ENCODE peak calls at places on chromosomes 7 and 10, in eight cellular contexts. G is AG04450; R is aorta; M is esophagus muscularis mucosa; P is CD4-positive, alpha-beta memory T cell; H is Peyer's patch; Z is cardiac muscle cell; O is A549. W is an unnamed sample.

GRCh38 chr10:51188013-51188412 is 113.7 kb downstream of the PRKG1 start:
- DNase-seq in H (no peak), P (no peak), O (no peak), Z (no peak), G (no peak), M (no peak), R (no peak), W (no peak)

GRCh38 chr7:74134117-74134539 is 40.0 kb upstream of the EIF4H start:
- DNase-seq in O (no peak), R (no peak), P (no peak), Z (peak; percentile 29), M (no peak), G (no peak), H (no peak), W (no peak)

GRCh38 chr7:43834463-43835251 is 34.7 kb downstream of the MRPS24 start:
- DNase-seq in R (no peak), M (no peak), H (no peak), Z (peak; percentile 7), P (peak; percentile 59), O (no peak), G (no peak), W (peak; percentile 42)

GRCh38 chr7:155213385-155213784 is 84.3 kb upstream of the INSIG1 start:
- DNase-seq in G (no peak), H (peak; percentile 41), O (no peak), P (no peak), Z (no peak), M (no peak), R (peak; percentile 26), W (no peak)

GRCh38 chr10:42753507-42754154 is 29.0 kb upstream of the BMS1 start:
- DNase-seq in R (peak; percentile 53), P (no peak), H (no peak), G (no peak), O (peak; percentile 21), Z (no peak), M (no peak), W (peak; percentile 5)

GRCh38 chr10:114320249-114321116 is 81.4 kb downstream of the VWA2 start:
- DNase-seq in G (no peak), Z (no peak), R (no peak), O (peak; percentile 69), P (no peak), M (no peak), H (no peak), W (no peak)

GRCh38 chr10:29026065-29026797 is 262.6 kb upstream of the LYZL1 start:
- DNase-seq in H (no peak), P (no peak), M (no peak), G (no peak), Z (no peak), O (no peak), R (no peak), W (no peak)

GRCh38 chr10:51083280-51083986 is 9.1 kb downstream of the PRKG1 start:
- DNase-seq in R (no peak), Z (peak; percentile 47), M (no peak), H (no peak), P (no peak), O (no peak), G (peak; percentile 38), W (no peak)

GRCh38 chr10:127524229-127524628 is 24.9 kb upstream of the NPS start:
- DNase-seq in P (no peak), O (peak; percentile 23), R (no peak), G (no peak), M (no peak), Z (no peak), H (no peak), W (no peak)

GRCh38 chr10:117411440-117412428 is 36.5 kb upstream of the PDZD8 start:
- DNase-seq in P (no peak), M (no peak), H (no peak), G (no peak), Z (no peak), R (no peak), O (no peak), W (no peak)

DNA sequence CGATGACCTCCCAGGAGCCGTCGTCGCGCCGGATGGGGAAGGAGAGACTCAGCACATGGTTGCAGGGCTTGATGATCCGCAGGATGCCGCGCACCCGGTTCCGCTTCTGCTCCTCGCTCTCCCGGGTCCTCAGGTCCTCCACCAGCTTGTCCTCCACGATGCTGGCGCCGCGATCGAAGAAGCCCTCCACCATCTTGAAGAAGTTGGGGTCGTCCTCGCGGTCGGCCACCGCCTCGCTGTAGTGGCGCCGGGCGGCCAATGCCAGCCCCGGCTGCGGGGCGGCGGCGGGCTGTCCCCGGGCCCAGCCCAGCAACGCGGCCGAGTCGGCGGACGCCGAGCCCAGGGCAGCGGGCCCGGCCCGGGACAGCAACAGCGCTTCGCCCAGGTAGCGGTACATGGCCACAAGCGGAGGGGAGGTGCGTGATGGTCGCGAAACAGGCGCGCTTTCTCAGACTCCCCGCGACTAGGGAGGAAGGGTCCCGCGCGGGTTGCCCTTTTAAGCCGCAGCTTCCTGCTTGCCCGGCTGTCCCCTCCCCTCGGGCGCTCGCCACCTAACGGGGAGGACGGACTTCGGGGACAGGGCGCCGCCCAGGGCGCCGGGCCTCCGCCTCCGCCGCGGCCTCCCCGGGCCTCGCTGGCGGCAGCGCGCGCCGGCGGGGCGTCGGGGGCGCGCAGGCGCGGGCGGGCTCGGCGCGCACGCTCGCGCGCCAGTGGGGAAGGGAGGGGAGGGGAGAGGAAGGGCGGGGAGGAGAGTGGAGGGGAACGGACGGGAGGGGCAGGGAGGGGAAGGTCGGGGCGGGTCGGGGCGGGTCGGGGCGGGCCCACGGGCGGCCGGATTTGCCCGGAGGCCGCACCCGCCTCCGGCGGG is at the start of the genes GLUD1 and SHLD2:
- DNase-seq in M (peak; percentile 97), Z (peak; percentile 95), O (peak; percentile 86), R (peak; percentile 97), G (peak; percentile 52), H (peak; percentile 95), P (peak; percentile 88), W (peak; percentile 85)
- H3K27ac ChIP-seq in M (peak within 1 kb of the TSS; percentile 98), Z (peak within 1 kb of the TSS; percentile 90), O (peak within 1 kb of the TSS; percentile 95), R (peak within 1 kb of the TSS; percentile 79), G (peak within 1 kb of the TSS; percentile 81), H (peak within 1 kb of the TSS; percentile 99), P (peak within 1 kb of the TSS; percentile 86), W (peak within 1 kb of the TSS; percentile 86)

DNA sequence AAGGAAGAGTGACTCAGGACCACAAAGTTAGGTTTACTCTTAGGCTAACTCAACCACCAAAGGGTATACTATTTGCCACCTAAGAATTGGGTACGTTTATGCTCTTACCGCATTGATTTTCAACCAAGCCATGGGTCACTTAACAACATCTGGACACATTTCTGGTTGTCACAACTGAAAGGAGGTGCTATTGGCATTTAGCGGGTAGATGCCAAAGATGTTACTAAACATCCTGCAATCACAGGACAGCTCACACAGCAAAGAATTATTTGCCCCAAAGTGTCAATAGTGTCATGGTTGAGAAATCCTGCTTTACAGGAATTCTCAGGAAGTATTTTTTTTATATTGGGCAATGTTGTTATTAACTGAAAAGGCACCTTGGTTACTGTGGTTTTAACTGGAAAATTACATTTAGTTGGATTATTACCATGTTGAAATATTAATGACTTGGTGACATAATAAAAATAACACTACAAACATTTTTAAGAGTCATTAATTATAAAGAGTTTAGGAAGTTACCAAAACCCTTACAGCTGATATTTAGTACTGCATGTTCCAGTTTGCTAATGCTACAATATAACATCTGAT is 185.0 kb upstream of the TMEM196 start:
- DNase-seq in M (no peak), Z (peak; percentile 87), H (no peak), P (no peak), G (no peak), O (peak; percentile 63), R (no peak), W (no peak)
- H3K9me3 ChIP-seq in M (no peaks in the 10 kb centered on the region), Z (no peaks in the 10 kb centered on the region), H (no peaks in the 10 kb centered on the region), P (no peaks in the 10 kb centered on the region), G (no peaks in the 10 kb centered on the region), O (peaks cover 39% of the 10 kb centered on the region), R (peaks cover 2% of the 10 kb centered on the region), W (no peaks in the 10 kb centered on the region)

GRCh38 chr7:112986256-112987031 is 100.2 kb downstream of the GPR85 start:
- DNase-seq in M (no peak), G (no peak), P (no peak), O (no peak), H (no peak), R (no peak), Z (peak; percentile 61), W (no peak)

GRCh38 chr7:112994666-112995065 is 92.0 kb downstream of the GPR85 start:
- DNase-seq in M (no peak), R (no peak), Z (no peak), G (no peak), H (no peak), P (no peak), O (no peak), W (no peak)

GRCh38 chr7:112989531-112989930 is 97.1 kb downstream of the GPR85 start:
- DNase-seq in M (no peak), Z (no peak), O (no peak), H (no peak), G (no peak), P (no peak), R (no peak), W (no peak)

GRCh38 chr7:112987171-112987570 is 99.5 kb downstream of the GPR85 start:
- DNase-seq in Z (no peak), O (no peak), P (no peak), R (no peak), G (no peak), H (no peak), M (no peak), W (no peak)

DNA sequence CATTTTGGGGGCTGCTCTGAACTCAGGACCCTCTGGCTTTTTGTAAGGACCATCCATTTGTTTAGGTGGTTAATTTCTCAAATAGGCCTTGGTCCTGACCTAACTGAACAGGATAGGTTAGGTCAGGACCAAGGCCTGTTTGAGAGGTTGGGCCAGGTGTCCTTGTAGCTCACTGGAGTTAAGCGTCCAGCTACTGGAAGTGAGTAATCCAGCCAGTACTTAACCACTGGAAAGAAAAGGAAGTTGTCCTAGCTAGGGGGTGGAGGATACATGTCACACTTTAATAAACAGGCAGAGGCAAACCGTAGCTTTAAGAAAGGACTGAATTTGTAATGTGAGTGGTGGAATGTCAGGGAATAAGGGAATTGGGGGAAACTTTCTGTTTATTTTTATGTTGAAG is 96.0 kb downstream of the GPR85 start:
- DNase-seq in G (no peak), M (no peak), P (no peak), H (no peak), R (no peak), Z (peak; percentile 13), O (no peak), W (no peak)
- H3K27ac ChIP-seq in G (no peak overlapping the region), M (no peak overlapping the region), P (no peak overlapping the region), H (no peak overlapping the region), R (no peak overlapping the region), Z (no peak overlapping the region), O (no peak overlapping the region), W (no peak overlapping the region)

GRCh38 chr10:17684537-17684936 is 40.6 kb downstream of the STAM start:
- DNase-seq in O (no peak), M (no peak), Z (no peak), R (no peak), G (no peak), H (no peak), P (no peak), W (no peak)

GRCh38 chr10:17685227-17685840 is 41.4 kb downstream of the STAM start:
- DNase-seq in O (no peak), Z (no peak), H (no peak), R (no peak), M (no peak), P (no peak), G (no peak), W (no peak)

GRCh38 chr10:17687117-17687831 is 43.3 kb downstream of the STAM start:
- DNase-seq in P (no peak), Z (no peak), H (no peak), R (no peak), O (no peak), M (no peak), G (no peak), W (no peak)

GRCh38 chr10:17683541-17683940 is 39.6 kb downstream of the STAM start:
- DNase-seq in Z (no peak), M (no peak), G (no peak), O (no peak), H (no peak), R (no peak), P (no peak), W (no peak)

GRCh38 chr10:17682236-17682946 is 38.4 kb downstream of the STAM start:
- DNase-seq in P (no peak), Z (peak; percentile 46), G (no peak), O (no peak), H (no peak), R (no peak), M (no peak), W (no peak)
- H3K9me3 ChIP-seq in P (no peaks in the 10 kb centered on the region), Z (no peaks in the 10 kb centered on the region), G (no peaks in the 10 kb centered on the region), O (no peaks in the 10 kb centered on the region), H (no peaks in the 10 kb centered on the region), R (no peaks in the 10 kb centered on the region), M (no peaks in the 10 kb centered on the region), W (no peaks in the 10 kb centered on the region)

W was measured in CD8-positive, alpha-beta memory T cell.